ENCODE peak calls at places on chromosomes 12 and 14, in seven cellular contexts. F is endothelial cell of umbilical vein, W is stomach, O is Right ventricle myocardium superior, A is lower lobe of right lung, Y is HT-29, J is globus pallidus. C is an unnamed sample.

GRCh38 chr12:31322651-31323248 is 3.2 kb downstream of the SINHCAF start:
- DNase-seq in F (peak), W (no peak), O (no peak), A (no peak), Y (peak), J (no peak), C (peak)

GRCh38 chr14:54893151-54893760 is 9.4 kb downstream of the GCH1 start:
- DNase-seq in F (peak), W (no peak), O (no peak), A (no peak), Y (peak), J (no peak), C (peak)

GRCh38 chr12:21526721-21527345 is 737 bp downstream of the SPX start:
- DNase-seq in F (peak), W (no peak), O (no peak), A (no peak), Y (no peak), J (peak), C (no peak)

GRCh38 chr12:989751-990278 is 1.2 kb upstream of the ERC1 start:
- DNase-seq in F (peak), W (no peak), O (no peak), A (no peak), Y (peak), J (peak), C (peak)

GRCh38 chr12:10136637-10137205 is 6.7 kb upstream of the CLEC7A start:
- DNase-seq in F (no peak), W (no peak), O (no peak), A (no peak), Y (no peak), J (no peak), C (no peak)

GRCh38 chr14:54329082-54329695 is 67.6 kb upstream of the CDKN3 start:
- DNase-seq in F (peak), W (peak), O (no peak), A (no peak), Y (peak), J (peak), C (peak)

GRCh38 chr12:58310828-58311273 is 369.5 kb downstream of the ATP23 start:
- DNase-seq in F (peak), W (no peak), O (no peak), A (no peak), Y (peak), J (no peak), C (peak)

GRCh38 chr14:94081386-94081820 is 293 bp downstream of the IFI27L1 start:
- DNase-seq in F (no peak), W (no peak), O (no peak), A (no peak), Y (no peak), J (no peak), C (peak)

GRCh38 chr12:49824416-49824815 is 3.8 kb downstream of the NCKAP5L start:
- DNase-seq in F (no peak), W (no peak), O (no peak), A (no peak), Y (no peak), J (no peak), C (no peak)

GRCh38 chr14:49417790-49418189 is 168.4 kb downstream of the RPS29 start:
- DNase-seq in F (no peak), W (no peak), O (no peak), A (no peak), Y (no peak), J (no peak), C (no peak)

GRCh38 chr12:3431685-3432084 is 59.3 kb upstream of the PRMT8 start:
- DNase-seq in F (no peak), W (peak), O (no peak), A (no peak), Y (no peak), J (no peak), C (no peak)